ENCODE peak calls at places on chromosome 18, in six cellular contexts. V, W, A, E, B and D are unnamed samples.

GRCh38 chr18:48940854-48941531 is 9.8 kb downstream of the SMAD7 start:
- DNase-seq in W (peak), A (no peak), B (no peak), E (no peak), V (peak), D (no peak)

GRCh38 chr18:21300035-21300434 is 58.0 kb downstream of the GREB1L start:
- DNase-seq in V (no peak), E (no peak), W (no peak), B (no peak), A (no peak), D (no peak)

GRCh38 chr18:3794537-3795348 is 344.8 kb downstream of the TGIF1 start:
- DNase-seq in W (no peak), A (no peak), V (no peak), E (no peak), B (no peak), D (peak)

GRCh38 chr18:9535430-9535972 is 60.2 kb downstream of the RALBP1 start:
- DNase-seq in A (no peak), V (peak), W (no peak), E (peak), B (no peak), D (no peak)

GRCh38 chr18:72613589-72613988 is 69.4 kb upstream of the CBLN2 start:
- DNase-seq in E (no peak), A (no peak), V (no peak), W (no peak), B (no peak), D (no peak)

GRCh38 chr18:13823707-13824395 is at the start of gene MC5R:
- DNase-seq in V (peak), W (no peak), E (peak), A (peak), B (no peak), D (peak)

GRCh38 chr18:14974088-14974487 is 226.1 kb downstream of the ANKRD30B start:
- DNase-seq in W (no peak), A (no peak), E (no peak), B (no peak), V (no peak), D (no peak)

GRCh38 chr18:21741511-21742322 is 1.1 kb downstream of the MIB1 start:
- DNase-seq in B (peak), V (peak), E (no peak), W (no peak), A (peak), D (peak)

GRCh38 chr18:46771141-46771540 is 14.3 kb upstream of the ST8SIA5 start:
- DNase-seq in A (no peak), W (no peak), V (no peak), E (no peak), B (no peak), D (no peak)

GRCh38 chr18:24799720-24800119 is 339.3 kb downstream of the HRH4 start:
- DNase-seq in B (no peak), V (no peak), W (no peak), E (no peak), A (no peak), D (no peak)

GRCh38 chr18:24063121-24063731 is 48.7 kb downstream of the TTC39C start:
- DNase-seq in E (peak), A (no peak), V (no peak), B (no peak), W (no peak), D (no peak)

GRCh38 chr18:58158008-58158407 is 114.0 kb downstream of the NEDD4L start:
- DNase-seq in V (no peak), W (no peak), B (no peak), E (no peak), A (no peak), D (no peak)

GRCh38 chr18:23864620-23865019 is 149.9 kb upstream of the TTC39C start:
- DNase-seq in B (no peak), E (no peak), A (no peak), V (no peak), W (no peak), D (no peak)

GRCh38 chr18:8426401-8426800 is 182.8 kb upstream of the RAB12 start:
- DNase-seq in B (no peak), V (no peak), E (peak), A (no peak), W (no peak), D (no peak)

GRCh38 chr18:13019301-13019700 is 28.1 kb downstream of the CEP192 start:
- DNase-seq in E (no peak), V (no peak), B (no peak), A (no peak), W (peak), D (no peak)

GRCh38 chr18:9260388-9261380 is 73.9 kb upstream of the TWSG1 start:
- DNase-seq in E (no peak), A (no peak), W (no peak), V (no peak), B (no peak), D (no peak)

GRCh38 chr18:51211552-51211951 is 14.1 kb upstream of the MEX3C start:
- DNase-seq in W (peak), B (no peak), V (no peak), A (no peak), E (peak), D (peak)

GRCh38 chr18:45652303-45652702 is 37.0 kb downstream of the SLC14A2 start:
- DNase-seq in W (no peak), V (no peak), B (no peak), A (no peak), E (no peak), D (no peak)

GRCh38 chr18:75211002-75211621 is 515 bp downstream of the TSHZ1 start:
- DNase-seq in V (no peak), W (no peak), B (no peak), E (peak), A (no peak), D (no peak)

GRCh38 chr18:34385306-34385705 is 160.6 kb upstream of the NOL4 start:
- DNase-seq in W (no peak), V (no peak), B (no peak), A (no peak), E (no peak), D (no peak)

GRCh38 chr18:48802543-48803428 is 148.0 kb downstream of the SMAD7 start:
- DNase-seq in B (peak), V (no peak), A (no peak), E (no peak), W (no peak), D (no peak)

GRCh38 chr18:3495691-3496090 is 45.7 kb downstream of the TGIF1 start:
- DNase-seq in E (no peak), W (no peak), V (no peak), B (no peak), A (no peak), D (no peak)

GRCh38 chr18:70015127-70015526 is 67.5 kb upstream of the CD226 start:
- DNase-seq in W (no peak), A (no peak), B (no peak), E (no peak), V (no peak), D (no peak)

GRCh38 chr18:62183578-62184195 is 3.2 kb downstream of the PIGN start:
- DNase-seq in A (no peak), E (peak), V (peak), B (no peak), W (no peak), D (no peak)

GRCh38 chr18:63098014-63098981 is 221.3 kb downstream of the BCL2 start:
- DNase-seq in B (no peak), V (no peak), A (no peak), E (no peak), W (peak), D (no peak)

GRCh38 chr18:71398530-71398929 is 1109.7 kb downstream of the SOCS6 start:
- DNase-seq in A (no peak), V (peak), E (peak), B (no peak), W (no peak), D (no peak)

GRCh38 chr18:78390348-78390929 is 589.2 kb upstream of the SALL3 start:
- DNase-seq in E (no peak), A (no peak), B (no peak), V (no peak), W (no peak), D (no peak)

GRCh38 chr18:37064187-37064586 is 235.3 kb downstream of the KIAA1328 start:
- DNase-seq in B (no peak), W (no peak), V (no peak), E (no peak), A (no peak), D (no peak)

GRCh38 chr18:58335821-58336220 is 291.8 kb downstream of the NEDD4L start:
- DNase-seq in W (no peak), A (no peak), E (no peak), V (peak), B (no peak), D (no peak)

GRCh38 chr18:44837491-44838185 is 156.9 kb downstream of the SETBP1 start:
- DNase-seq in W (no peak), V (no peak), A (no peak), E (no peak), B (no peak), D (no peak)

GRCh38 chr18:62751977-62752376 is 36.6 kb downstream of the PHLPP1 start:
- DNase-seq in W (no peak), B (no peak), V (no peak), E (no peak), A (no peak), D (no peak)

DNA sequence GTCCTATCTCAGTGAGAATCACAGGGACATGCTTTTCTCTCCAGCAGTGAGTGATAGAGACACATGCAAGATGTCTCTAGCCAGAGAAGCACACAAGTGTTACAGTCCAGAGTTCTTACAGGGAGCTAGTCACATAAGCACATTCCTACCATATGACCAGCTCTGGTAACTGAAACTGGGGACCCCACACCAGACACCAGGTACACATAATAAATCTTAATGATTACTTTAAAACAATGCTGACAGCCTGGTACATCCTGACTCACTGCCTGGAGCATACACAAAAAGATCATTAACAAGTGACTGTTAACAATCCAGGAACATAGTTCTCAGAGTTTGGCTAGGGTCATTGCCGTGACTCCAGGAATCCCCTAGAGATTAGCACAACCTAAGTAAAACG is 53.6 kb downstream of the GALNT1 start:
- DNase-seq in V (peak), E (peak), W (no peak), A (no peak), B (no peak), D (no peak)
- TF ChIP-seq EP300 in V (peak), E (no peak), W (no peak), A (no peak), B (no peak), D (no peak)

GRCh38 chr18:40249390-40250080 is 1705.5 kb upstream of the PIK3C3 start:
- DNase-seq in A (no peak), W (no peak), B (no peak), E (no peak), V (no peak), D (no peak)

DNA sequence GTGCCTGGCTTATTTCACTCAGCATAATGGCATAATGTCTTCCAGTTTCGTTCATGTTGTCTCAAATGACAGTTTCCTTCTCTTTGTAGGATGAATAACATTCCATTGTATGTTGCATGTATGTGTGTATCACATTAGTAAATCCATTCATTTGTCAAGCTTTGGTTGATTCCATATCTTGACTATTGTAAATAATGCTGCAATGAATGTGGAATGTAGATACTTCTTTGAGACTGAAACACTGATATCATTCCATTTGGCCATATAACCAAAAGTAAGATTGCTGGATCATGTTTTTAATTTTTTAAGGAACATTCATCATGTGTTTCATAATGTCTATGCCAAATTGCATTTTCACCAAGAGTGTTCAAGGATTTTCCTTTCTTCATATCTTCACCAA is 1711.4 kb upstream of the PIK3C3 start:
- DNase-seq in W (no peak), B (no peak), E (no peak), A (no peak), V (no peak), D (no peak)
- TF ChIP-seq EP300 in W (no peak), B (no peak), E (no peak), A (no peak), V (no peak), D (no peak)

GRCh38 chr18:74013955-74014354 is 133.7 kb downstream of the FBXO15 start:
- DNase-seq in A (no peak), W (no peak), E (no peak), B (no peak), V (no peak), D (no peak)

GRCh38 chr18:74012954-74013630 is 134.5 kb downstream of the FBXO15 start:
- DNase-seq in B (no peak), E (no peak), W (no peak), A (no peak), V (no peak), D (no peak)
- TF ChIP-seq EP300 in B (no peak), E (no peak), W (no peak), A (no peak), V (no peak), D (no peak)

GRCh38 chr18:33010149-33010548 is 237.3 kb upstream of the KLHL14 start:
- DNase-seq in W (no peak), V (no peak), A (no peak), E (peak), B (no peak), D (no peak)
- TF ChIP-seq EP300 in W (no peak), V (no peak), A (no peak), E (no peak), B (no peak), D (no peak)

DNA sequence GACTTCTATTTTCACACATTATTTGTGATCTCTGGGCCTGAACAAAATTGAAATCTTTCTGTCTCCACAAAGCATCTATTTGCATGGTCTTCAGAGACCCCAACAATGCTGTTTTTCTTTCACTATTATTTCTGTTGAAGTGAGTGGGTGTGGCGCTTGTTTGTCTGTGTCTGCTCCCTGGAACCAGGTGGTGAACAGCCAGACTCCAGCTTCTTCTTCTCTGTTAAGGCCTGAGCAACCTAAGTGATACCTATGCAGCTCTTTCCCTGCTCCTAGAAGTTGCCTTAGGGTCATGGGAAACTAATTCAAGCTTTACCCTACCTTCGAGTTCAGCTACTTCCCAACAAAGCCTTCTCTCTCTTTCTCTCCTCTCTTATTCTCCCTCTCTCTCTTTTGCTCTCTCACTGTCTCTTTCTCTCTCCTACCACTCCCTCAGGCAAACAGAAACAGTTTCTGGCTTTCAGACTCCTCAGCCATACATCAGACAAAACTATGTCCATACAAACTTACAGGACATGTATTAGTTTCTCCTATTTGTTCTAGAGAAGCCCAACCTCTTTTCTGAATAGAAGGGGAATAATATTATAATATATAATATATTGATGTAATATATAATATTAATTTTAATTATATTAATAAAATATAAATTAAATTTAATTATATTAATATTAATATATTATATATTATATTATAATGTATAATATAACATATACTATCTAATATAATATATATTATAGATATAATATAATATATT is 552.5 kb downstream of the DSC3 start:
- DNase-seq in A (no peak), V (no peak), W (no peak), B (no peak), E (no peak), D (no peak)
- TF ChIP-seq EP300 in A (no peak), V (no peak), W (no peak), B (no peak), E (no peak), D (no peak)

DNA sequence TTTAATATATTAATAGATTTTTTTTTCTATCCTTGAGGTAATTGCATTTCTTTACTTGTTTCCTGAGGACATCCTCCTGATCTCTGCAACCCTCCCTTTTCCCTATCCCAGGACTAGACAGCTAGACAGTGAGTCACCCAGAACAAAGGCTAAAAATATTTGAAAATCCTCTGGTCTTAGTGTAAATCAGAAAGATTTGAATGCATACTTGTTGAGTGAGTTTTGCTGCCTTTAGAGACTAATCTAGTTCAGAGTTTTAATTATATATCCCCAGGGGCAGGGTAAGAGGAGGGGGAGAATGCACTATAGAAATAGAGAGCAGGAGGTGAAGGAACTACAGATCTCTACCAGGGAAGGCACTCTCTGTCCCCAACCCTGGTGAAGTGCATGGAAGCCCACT is 202.3 kb upstream of the TCF4 start:
- DNase-seq in V (no peak), A (no peak), E (no peak), W (no peak), B (no peak), D (no peak)
- TF ChIP-seq EP300 in V (no peak), A (no peak), E (no peak), W (no peak), B (no peak), D (no peak)

DNA sequence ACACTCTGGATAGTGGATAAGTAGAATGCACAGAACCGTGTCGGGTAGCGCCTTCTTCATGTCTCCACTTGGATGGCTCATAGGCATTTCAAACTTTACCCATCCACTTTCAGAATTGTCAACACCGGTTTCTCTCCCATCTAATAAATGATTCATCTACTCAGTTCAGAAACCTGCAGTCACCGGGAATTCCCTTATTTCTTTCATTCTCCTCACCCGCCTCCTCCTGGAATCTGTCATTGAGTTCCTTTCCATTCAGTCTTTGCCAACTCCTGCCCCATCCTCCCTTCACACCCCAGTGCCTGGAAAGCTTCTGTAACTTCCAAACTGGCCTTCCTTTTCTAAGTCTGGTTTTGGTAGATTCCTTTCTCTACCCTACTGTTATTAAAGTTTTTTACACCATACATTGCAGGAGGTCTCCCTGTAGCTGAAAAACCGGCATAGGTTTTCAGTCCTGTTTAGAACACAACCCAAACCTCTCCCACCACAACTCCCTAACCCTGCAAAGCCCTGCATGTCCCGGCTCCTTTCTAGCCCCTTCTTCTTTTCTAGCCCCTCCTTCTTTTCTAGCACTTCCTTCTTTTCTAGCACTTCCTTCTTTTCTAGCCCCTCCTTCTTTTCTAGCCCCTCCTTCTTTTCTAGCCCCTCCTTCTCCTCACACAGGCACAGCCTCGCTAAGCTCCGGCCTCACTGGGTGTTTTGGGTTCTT is 133.8 kb upstream of the KLHL14 start:
- DNase-seq in B (no peak), E (no peak), A (no peak), V (no peak), W (no peak), D (no peak)
- TF ChIP-seq EP300 in B (no peak), E (no peak), A (no peak), V (no peak), W (no peak), D (no peak)